ENCODE peak calls at places on chromosomes 5 and 9, in six cellular contexts. One of them, this sample, is unnamed.

GRCh38 chr9:135126480-135127187 is 39.2 kb downstream of the OLFM1 start:
- DNase-seq in mucosa of gallbladder: no peak
- DNase-seq in HFFc6: no peak
- DNase-seq in iris pigment epithelial cell: no peak
- DNase-seq in NCI-H1436 treated with DMSO at 0.1 percent for 48 hours: no peak
- DNase-seq in EL: peak; percentile 26
- DNase-seq in this sample: no peak

GRCh38 chr5:149610583-149611250 is 29.4 kb downstream of the ARHGEF37 start:
- DNase-seq in mucosa of gallbladder: no peak
- DNase-seq in HFFc6: no peak
- DNase-seq in iris pigment epithelial cell: no peak
- DNase-seq in NCI-H1436 treated with DMSO at 0.1 percent for 48 hours: no peak
- DNase-seq in EL: no peak
- DNase-seq in this sample: no peak

GRCh38 chr5:1771149-1772065 is 28.2 kb downstream of the MRPL36 start:
- DNase-seq in mucosa of gallbladder: no peak
- DNase-seq in HFFc6: no peak
- DNase-seq in iris pigment epithelial cell: no peak
- DNase-seq in NCI-H1436 treated with DMSO at 0.1 percent for 48 hours: no peak
- DNase-seq in EL: no peak
- DNase-seq in this sample: no peak

GRCh38 chr9:97072285-97072770 is 33.4 kb upstream of the CTSV start:
- DNase-seq in mucosa of gallbladder: no peak
- DNase-seq in HFFc6: no peak
- DNase-seq in iris pigment epithelial cell: no peak
- DNase-seq in NCI-H1436 treated with DMSO at 0.1 percent for 48 hours: no peak
- DNase-seq in EL: no peak
- DNase-seq in this sample: no peak

GRCh38 chr5:130290219-130290618 is 386.0 kb downstream of the CHSY3 start:
- DNase-seq in mucosa of gallbladder: no peak
- DNase-seq in HFFc6: no peak
- DNase-seq in iris pigment epithelial cell: no peak
- DNase-seq in NCI-H1436 treated with DMSO at 0.1 percent for 48 hours: no peak
- DNase-seq in EL: no peak
- DNase-seq in this sample: no peak

GRCh38 chr9:126618590-126619335 is 5.0 kb downstream of the LMX1B start:
- DNase-seq in mucosa of gallbladder: no peak
- DNase-seq in HFFc6: no peak
- DNase-seq in iris pigment epithelial cell: no peak
- DNase-seq in NCI-H1436 treated with DMSO at 0.1 percent for 48 hours: no peak
- DNase-seq in EL: no peak
- DNase-seq in this sample: no peak

GRCh38 chr5:7015586-7016256 is 302.5 kb downstream of the TENT4A start:
- DNase-seq in mucosa of gallbladder: no peak
- DNase-seq in HFFc6: no peak
- DNase-seq in iris pigment epithelial cell: no peak
- DNase-seq in NCI-H1436 treated with DMSO at 0.1 percent for 48 hours: no peak
- DNase-seq in EL: no peak
- DNase-seq in this sample: no peak

GRCh38 chr5:6434737-6435136 is 13.9 kb upstream of the UBE2QL1 start:
- DNase-seq in mucosa of gallbladder: no peak
- DNase-seq in HFFc6: no peak
- DNase-seq in iris pigment epithelial cell: no peak
- DNase-seq in NCI-H1436 treated with DMSO at 0.1 percent for 48 hours: no peak
- DNase-seq in EL: no peak
- DNase-seq in this sample: peak; percentile 36

GRCh38 chr5:96652769-96653455 is 9.3 kb upstream of the CAST start:
- DNase-seq in mucosa of gallbladder: no peak
- DNase-seq in HFFc6: peak; percentile 23
- DNase-seq in iris pigment epithelial cell: no peak
- DNase-seq in NCI-H1436 treated with DMSO at 0.1 percent for 48 hours: no peak
- DNase-seq in EL: peak; percentile 69
- DNase-seq in this sample: no peak

GRCh38 chr5:64811050-64811640 is 42.4 kb downstream of the CWC27 start:
- DNase-seq in mucosa of gallbladder: peak; percentile 11
- DNase-seq in HFFc6: peak; percentile 51
- DNase-seq in iris pigment epithelial cell: peak; percentile 82
- DNase-seq in NCI-H1436 treated with DMSO at 0.1 percent for 48 hours: no peak
- DNase-seq in EL: peak; percentile 63
- DNase-seq in this sample: no peak

GRCh38 chr9:130276121-130276520 is 10.6 kb downstream of the HMCN2 start:
- DNase-seq in mucosa of gallbladder: no peak
- DNase-seq in HFFc6: peak; percentile 62
- DNase-seq in iris pigment epithelial cell: peak; percentile 52
- DNase-seq in NCI-H1436 treated with DMSO at 0.1 percent for 48 hours: no peak
- DNase-seq in EL: peak; percentile 75
- DNase-seq in this sample: peak; percentile 22

GRCh38 chr5:178839319-178839704 is 20.4 kb upstream of the ZNF354B start:
- DNase-seq in mucosa of gallbladder: peak; percentile 78
- DNase-seq in HFFc6: peak; percentile 14
- DNase-seq in iris pigment epithelial cell: peak; percentile 9
- DNase-seq in NCI-H1436 treated with DMSO at 0.1 percent for 48 hours: no peak
- DNase-seq in EL: peak; percentile 18
- DNase-seq in this sample: peak; percentile 85

GRCh38 chr5:176716320-176716719 is 69.0 kb downstream of the TSPAN17 start:
- DNase-seq in mucosa of gallbladder: no peak
- DNase-seq in HFFc6: peak; percentile 74
- DNase-seq in iris pigment epithelial cell: peak; percentile 86
- DNase-seq in NCI-H1436 treated with DMSO at 0.1 percent for 48 hours: no peak
- DNase-seq in EL: peak; percentile 74
- DNase-seq in this sample: no peak

GRCh38 chr9:27432308-27432707 is 91.8 kb upstream of the IFNK start:
- DNase-seq in mucosa of gallbladder: no peak
- DNase-seq in HFFc6: no peak
- DNase-seq in iris pigment epithelial cell: no peak
- DNase-seq in NCI-H1436 treated with DMSO at 0.1 percent for 48 hours: no peak
- DNase-seq in EL: no peak
- DNase-seq in this sample: no peak

GRCh38 chr5:150612405-150612804 is 28.1 kb upstream of the SYNPO start:
- DNase-seq in mucosa of gallbladder: peak; percentile 57
- DNase-seq in HFFc6: no peak
- DNase-seq in iris pigment epithelial cell: no peak
- DNase-seq in NCI-H1436 treated with DMSO at 0.1 percent for 48 hours: peak; percentile 77
- DNase-seq in EL: no peak
- DNase-seq in this sample: no peak

GRCh38 chr5:175520321-175520720 is 42.0 kb downstream of the SFXN1 start:
- DNase-seq in mucosa of gallbladder: no peak
- DNase-seq in HFFc6: no peak
- DNase-seq in iris pigment epithelial cell: no peak
- DNase-seq in NCI-H1436 treated with DMSO at 0.1 percent for 48 hours: no peak
- DNase-seq in EL: no peak
- DNase-seq in this sample: no peak

GRCh38 chr5:76689321-76690026 is 26.5 kb upstream of the F2R start:
- DNase-seq in mucosa of gallbladder: no peak
- DNase-seq in HFFc6: peak; percentile 94
- DNase-seq in iris pigment epithelial cell: peak; percentile 92
- DNase-seq in NCI-H1436 treated with DMSO at 0.1 percent for 48 hours: no peak
- DNase-seq in EL: peak; percentile 93
- DNase-seq in this sample: no peak

GRCh38 chr9:95877984-95878383 is 2.5 kb downstream of the ERCC6L2 start:
- DNase-seq in mucosa of gallbladder: no peak
- DNase-seq in HFFc6: no peak
- DNase-seq in iris pigment epithelial cell: no peak
- DNase-seq in NCI-H1436 treated with DMSO at 0.1 percent for 48 hours: no peak
- DNase-seq in EL: no peak
- DNase-seq in this sample: no peak

GRCh38 chr5:150349681-150350275 is 7.7 kb upstream of the TCOF1 start:
- DNase-seq in mucosa of gallbladder: no peak
- DNase-seq in HFFc6: no peak
- DNase-seq in iris pigment epithelial cell: no peak
- DNase-seq in NCI-H1436 treated with DMSO at 0.1 percent for 48 hours: no peak
- DNase-seq in EL: no peak
- DNase-seq in this sample: no peak

GRCh38 chr5:129905467-129906176 is 1.4 kb downstream of the CHSY3 start:
- DNase-seq in mucosa of gallbladder: no peak
- DNase-seq in HFFc6: no peak
- DNase-seq in iris pigment epithelial cell: peak; percentile 9
- DNase-seq in NCI-H1436 treated with DMSO at 0.1 percent for 48 hours: no peak
- DNase-seq in EL: no peak
- DNase-seq in this sample: no peak

GRCh38 chr9:88852794-88853193 is 138.5 kb upstream of the S1PR3 start:
- DNase-seq in mucosa of gallbladder: no peak
- DNase-seq in HFFc6: peak; percentile 93
- DNase-seq in iris pigment epithelial cell: peak; percentile 98
- DNase-seq in NCI-H1436 treated with DMSO at 0.1 percent for 48 hours: no peak
- DNase-seq in EL: peak; percentile 99
- DNase-seq in this sample: no peak

GRCh38 chr9:28926311-28926710 is 1353.0 kb upstream of the C9orf72 start:
- DNase-seq in mucosa of gallbladder: no peak
- DNase-seq in HFFc6: no peak
- DNase-seq in iris pigment epithelial cell: no peak
- DNase-seq in NCI-H1436 treated with DMSO at 0.1 percent for 48 hours: no peak
- DNase-seq in EL: no peak
- DNase-seq in this sample: no peak

GRCh38 chr5:3858524-3858923 is 262.9 kb downstream of the IRX1 start:
- DNase-seq in mucosa of gallbladder: no peak
- DNase-seq in HFFc6: no peak
- DNase-seq in iris pigment epithelial cell: no peak
- DNase-seq in NCI-H1436 treated with DMSO at 0.1 percent for 48 hours: no peak
- DNase-seq in EL: no peak
- DNase-seq in this sample: no peak

GRCh38 chr5:149710575-149710974 is 19.5 kb upstream of the PPARGC1B start:
- DNase-seq in mucosa of gallbladder: no peak
- DNase-seq in HFFc6: no peak
- DNase-seq in iris pigment epithelial cell: no peak
- DNase-seq in NCI-H1436 treated with DMSO at 0.1 percent for 48 hours: no peak
- DNase-seq in EL: no peak
- DNase-seq in this sample: no peak

GRCh38 chr9:70470050-70471015 is 55.9 kb upstream of the KLF9 start:
- DNase-seq in mucosa of gallbladder: peak; percentile 88
- DNase-seq in HFFc6: no peak
- DNase-seq in iris pigment epithelial cell: no peak
- DNase-seq in NCI-H1436 treated with DMSO at 0.1 percent for 48 hours: no peak
- DNase-seq in EL: no peak
- DNase-seq in this sample: peak; percentile 77

GRCh38 chr5:39648539-39649200 is 223.9 kb upstream of the DAB2 start:
- DNase-seq in mucosa of gallbladder: peak; percentile 52
- DNase-seq in HFFc6: no peak
- DNase-seq in iris pigment epithelial cell: peak; percentile 63
- DNase-seq in NCI-H1436 treated with DMSO at 0.1 percent for 48 hours: no peak
- DNase-seq in EL: peak; percentile 29
- DNase-seq in this sample: no peak

This sample was measured in cardiac septum.